ENCODE peak calls at places on chromosomes 1 and 21, in six cellular contexts. U is upper lobe of right lung, K is neural progenitor cell, R is astrocyte, V is brain microvascular endothelial cell, S is AG04450. G is an unnamed sample. For H3K27me3, the result is how much of the 10 kb centered on the place peaks cover.

GRCh38 chr1:206903687-206904086 is 6.4 kb downstream of the IL24 start:
- DNase-seq in S (no peak), R (no peak), K (no peak), V (no peak), U (no peak), G (no peak)

GRCh38 chr1:77498918-77499317 is 183.5 kb downstream of the ZZZ3 start:
- DNase-seq in V (no peak), U (no peak), S (no peak), R (no peak), K (no peak), G (no peak)

GRCh38 chr1:48873944-48874343 is 97.3 kb upstream of the BEND5 start:
- DNase-seq in U (no peak), R (no peak), S (no peak), K (peak), V (no peak), G (no peak)

GRCh38 chr1:156726549-156727226 is 1.6 kb upstream of the METTL25B start:
- DNase-seq in U (no peak), K (peak), S (no peak), V (peak), R (peak), G (peak)

GRCh38 chr1:51301152-51301843 is 29.1 kb downstream of the TTC39A start:
- DNase-seq in U (peak), R (no peak), V (no peak), K (no peak), S (no peak), G (no peak)

GRCh38 chr1:182087304-182087703 is 25.8 kb upstream of the ZNF648 start:
- DNase-seq in K (no peak), S (no peak), R (no peak), V (no peak), U (no peak), G (no peak)

GRCh38 chr21:46549650-46550049 is 55.2 kb downstream of the S100B start:
- DNase-seq in U (no peak), K (no peak), V (no peak), R (no peak), S (no peak), G (no peak)

GRCh38 chr1:239987103-239987745 is 104.5 kb upstream of the FMN2 start:
- DNase-seq in K (peak), U (no peak), V (peak), R (peak), S (peak), G (peak)

GRCh38 chr1:54403808-54404261 is 2.4 kb downstream of the SSBP3 start:
- DNase-seq in U (no peak), K (no peak), V (peak), R (peak), S (peak), G (peak)

GRCh38 chr1:1157426-1157913 is 16.2 kb upstream of the TTLL10 start:
- DNase-seq in V (peak), R (peak), U (peak), S (peak), K (peak), G (peak)

GRCh38 chr1:194233069-194233468 is 1046.7 kb upstream of the B3GALT2 start:
- DNase-seq in V (peak), S (no peak), U (no peak), R (no peak), K (no peak), G (peak)

GRCh38 chr1:85975770-85976386 is 180.7 kb downstream of the COL24A1 start:
- DNase-seq in K (peak), S (no peak), V (no peak), U (no peak), R (no peak), G (no peak)

GRCh38 chr1:22101199-22101598 is 41.7 kb downstream of the WNT4 start:
- DNase-seq in R (no peak), V (no peak), K (no peak), U (no peak), S (no peak), G (no peak)

GRCh38 chr1:173474097-173474779 is 2.9 kb upstream of the PRDX6 start:
- DNase-seq in V (no peak), U (no peak), R (no peak), S (no peak), K (no peak), G (peak)

GRCh38 chr21:42225042-42225441 is 6.1 kb downstream of the ABCG1 start:
- DNase-seq in S (no peak), K (no peak), R (no peak), U (no peak), V (no peak), G (no peak)

GRCh38 chr21:44874497-44875331 is 1.2 kb upstream of the PTTG1IP start:
- DNase-seq in V (no peak), R (no peak), K (peak), U (peak), S (no peak), G (peak)

GRCh38 chr1:12342261-12343003 is 112.6 kb downstream of the VPS13D start:
- DNase-seq in S (no peak), V (no peak), K (no peak), U (no peak), R (no peak), G (no peak)

GRCh38 chr1:13600762-13601483 is 17.3 kb downstream of the PDPN start:
- DNase-seq in V (no peak), U (no peak), R (no peak), K (no peak), S (no peak), G (peak)

GRCh38 chr1:238252033-238252802 is 361.5 kb upstream of the ZP4 start:
- DNase-seq in U (no peak), S (no peak), R (peak), V (peak), K (peak), G (peak)

GRCh38 chr1:74504125-74505065 is 8.0 kb downstream of the LRRC53 start:
- DNase-seq in K (peak), S (peak), V (peak), R (no peak), U (no peak), G (peak)

GRCh38 chr21:45523411-45524101 is 18.7 kb downstream of the SLC19A1 start:
- DNase-seq in R (no peak), S (no peak), U (peak), K (no peak), V (no peak), G (no peak)

GRCh38 chr1:31788825-31789256 is 24.7 kb upstream of the ADGRB2 start:
- DNase-seq in V (peak), R (peak), S (peak), U (no peak), K (no peak), G (peak)

GRCh38 chr21:37072239-37072987 is 458 bp downstream of the PIGP start:
- DNase-seq in V (peak), R (peak), K (peak), S (no peak), U (peak), G (peak)

GRCh38 chr1:110206261-110206660 is 3.9 kb upstream of the KCNC4 start:
- DNase-seq in S (no peak), V (no peak), R (no peak), U (no peak), K (no peak), G (no peak)

GRCh38 chr1:116125761-116126160 is 14.6 kb downstream of the MAB21L3 start:
- DNase-seq in S (no peak), K (no peak), U (no peak), V (no peak), R (no peak), G (peak)

GRCh38 chr1:114295321-114295720 is 141.7 kb upstream of the SYT6 start:
- DNase-seq in U (no peak), K (no peak), V (no peak), R (no peak), S (no peak), G (no peak)

GRCh38 chr1:242129103-242129502 is 130.2 kb upstream of the MAP1LC3C start:
- DNase-seq in S (no peak), V (no peak), U (no peak), K (peak), R (no peak), G (peak)

GRCh38 chr1:205396972-205397616 is 24.8 kb downstream of the LEMD1 start:
- DNase-seq in K (peak), S (no peak), U (no peak), R (no peak), V (peak), G (peak)

GRCh38 chr1:160797861-160798273 is 1.9 kb downstream of the LY9 start:
- DNase-seq in U (no peak), S (no peak), R (no peak), V (no peak), K (no peak), G (peak)

GRCh38 chr1:58785424-58786058 is 1.7 kb upstream of the JUN start:
- DNase-seq in V (no peak), K (peak), R (peak), S (no peak), U (peak), G (peak)

GRCh38 chr1:156881663-156882062 is 11.9 kb upstream of the PEAR1 start:
- DNase-seq in V (no peak), U (no peak), K (no peak), S (no peak), R (no peak), G (no peak)

GRCh38 chr21:18832950-18833349 is 429.4 kb upstream of the TMPRSS15 start:
- DNase-seq in R (peak), U (no peak), S (no peak), V (peak), K (no peak), G (peak)

GRCh38 chr1:160328171-160328570 is 14.9 kb downstream of the COPA start:
- DNase-seq in K (no peak), R (no peak), U (no peak), V (no peak), S (no peak), G (no peak)

GRCh38 chr1:173475564-173476196 is 1.5 kb upstream of the PRDX6 start:
- DNase-seq in U (no peak), S (no peak), R (peak), K (no peak), V (peak), G (peak)

GRCh38 chr1:172070055-172070454 is 228.8 kb downstream of the DNM3 start:
- DNase-seq in R (no peak), K (no peak), V (no peak), S (no peak), U (no peak), G (no peak)
- H3K27me3 ChIP-seq in R (under half), K (under half), V (under half), S (under half), U (under half), G (under half)

DNA sequence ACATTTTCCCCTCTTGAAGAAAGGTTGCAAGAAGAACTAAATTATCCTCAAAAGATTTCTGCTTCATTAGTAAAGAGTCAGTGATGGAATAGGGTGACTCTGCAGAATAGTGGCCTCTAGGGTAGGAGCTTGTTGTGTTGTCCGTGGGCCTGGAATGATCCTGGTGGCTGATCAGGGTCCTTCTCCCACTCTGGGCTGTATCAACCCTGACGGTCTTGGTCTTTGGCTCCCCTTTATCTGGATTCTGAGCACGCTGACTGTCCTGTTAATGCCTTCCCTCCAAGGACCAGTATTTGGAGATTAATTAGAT is 36.9 kb upstream of the SRRM1 start:
- DNase-seq in K (no peak), R (no peak), S (no peak), V (no peak), U (no peak), G (no peak)
- TF ChIP-seq CTCF in K (no peak), R (no peak), S (no peak), V (no peak), U (no peak), G (no peak)

GRCh38 chr1:36482724-36483388 is at the start of gene CSF3R:
- DNase-seq in V (no peak), K (no peak), R (no peak), S (no peak), U (peak), G (no peak)
- H3K4me3 ChIP-seq in V (no peak), K (no peak), R (no peak), S (no peak), U (peak), G (no peak)

DNA sequence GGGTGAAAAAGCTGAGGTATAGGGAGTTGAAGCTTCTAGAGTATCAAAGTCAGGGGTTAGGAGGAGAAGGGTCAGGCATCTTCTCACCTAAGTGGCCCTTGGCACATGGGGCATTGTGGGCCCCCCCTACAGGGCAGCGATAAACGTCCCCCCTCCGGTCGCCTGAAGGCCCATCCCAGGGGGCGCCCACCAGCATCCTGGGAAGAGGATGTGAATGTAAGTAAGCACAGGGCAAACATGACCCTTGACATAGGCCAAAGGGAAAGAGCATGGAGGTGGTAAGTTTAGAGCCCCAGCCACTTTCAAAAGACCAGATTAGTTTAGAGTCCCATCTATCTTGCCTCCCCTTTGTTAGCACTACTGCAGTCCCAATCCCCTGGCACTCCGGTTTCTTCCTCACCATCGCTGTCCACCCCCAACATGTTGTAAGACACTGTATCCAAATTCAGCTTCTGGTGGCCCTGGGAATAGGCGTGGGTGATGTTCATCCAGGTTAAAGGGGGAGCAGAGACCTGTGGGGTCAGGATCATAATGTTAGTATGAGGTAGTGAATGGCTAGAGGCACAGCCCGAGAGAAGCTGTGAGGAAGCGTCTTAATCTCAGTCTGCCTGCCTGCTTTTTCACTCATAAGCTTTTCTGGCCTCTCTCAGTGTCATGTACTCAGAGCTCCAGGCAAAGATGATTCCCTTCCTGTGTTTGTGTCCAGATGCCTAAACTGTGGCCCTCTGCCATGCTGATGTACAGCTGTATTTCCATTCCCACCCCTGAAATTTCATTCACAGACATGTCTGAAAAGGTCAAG is 2.7 kb downstream of the ITGA10 start:
- DNase-seq in R (no peak), U (peak), S (no peak), K (no peak), V (no peak), G (no peak)
- H3K27me3 ChIP-seq in R (under half), U (under half), S (under half), K (under half), V (under half), G (under half)

GRCh38 chr1:27552911-27553420 is 51.0 kb downstream of the AHDC1 start:
- DNase-seq in V (no peak), U (no peak), R (no peak), S (no peak), K (no peak), G (no peak)
- TF ChIP-seq CTCF in V (peak), U (no peak), R (no peak), S (no peak), K (no peak), G (no peak)

GRCh38 chr1:248821101-248821500 is 4.6 kb downstream of the SH3BP5L start:
- DNase-seq in R (peak), U (no peak), S (no peak), K (no peak), V (peak), G (peak)
- H3K4me3 ChIP-seq in R (peak), U (no peak), S (peak), K (no peak), V (no peak), G (no peak)